ENCODE peak calls at places on chromosomes 13 and 19, in six cellular contexts. One of them, this sample, is unnamed.

GRCh38 chr19:4541114-4541805 is 1.4 kb upstream of the LRG1 start:
- DNase-seq in H54: no peak
- DNase-seq in Caco-2: no peak
- DNase-seq in endothelial cell: no peak
- DNase-seq in psoas muscle: no peak
- DNase-seq in T-helper 1 cell: no peak
- DNase-seq in this sample: no peak

GRCh38 chr19:45161715-45162463 is 1.1 kb upstream of the NKPD1 start:
- DNase-seq in H54: no peak
- DNase-seq in Caco-2: peak
- DNase-seq in endothelial cell: peak
- DNase-seq in psoas muscle: peak
- DNase-seq in T-helper 1 cell: no peak
- DNase-seq in this sample: no peak

GRCh38 chr19:33868821-33869412 is 72.2 kb downstream of the KCTD15 start:
- DNase-seq in H54: no peak
- DNase-seq in Caco-2: no peak
- DNase-seq in endothelial cell: peak
- DNase-seq in psoas muscle: peak
- DNase-seq in T-helper 1 cell: no peak
- DNase-seq in this sample: no peak

GRCh38 chr19:21127001-21127400 is 14.8 kb upstream of the ZNF431 start:
- DNase-seq in H54: no peak
- DNase-seq in Caco-2: no peak
- DNase-seq in endothelial cell: no peak
- DNase-seq in psoas muscle: no peak
- DNase-seq in T-helper 1 cell: no peak
- DNase-seq in this sample: no peak

GRCh38 chr13:50075619-50076097 is 60.4 kb downstream of the KCNRG start:
- DNase-seq in H54: no peak
- DNase-seq in Caco-2: no peak
- DNase-seq in endothelial cell: no peak
- DNase-seq in psoas muscle: no peak
- DNase-seq in T-helper 1 cell: no peak
- DNase-seq in this sample: no peak

GRCh38 chr13:94967183-94968039 is 255.1 kb upstream of the SOX21 start:
- DNase-seq in H54: peak
- DNase-seq in Caco-2: no peak
- DNase-seq in endothelial cell: peak
- DNase-seq in psoas muscle: peak
- DNase-seq in T-helper 1 cell: no peak
- DNase-seq in this sample: no peak

GRCh38 chr19:6088677-6089063 is 21.6 kb downstream of the RFX2 start:
- DNase-seq in H54: no peak
- DNase-seq in Caco-2: no peak
- DNase-seq in endothelial cell: no peak
- DNase-seq in psoas muscle: no peak
- DNase-seq in T-helper 1 cell: no peak
- DNase-seq in this sample: no peak

GRCh38 chr19:12789904-12790619 is 1.2 kb upstream of the JUNB start:
- DNase-seq in H54: peak
- DNase-seq in Caco-2: peak
- DNase-seq in endothelial cell: peak
- DNase-seq in psoas muscle: peak
- DNase-seq in T-helper 1 cell: peak
- DNase-seq in this sample: peak

GRCh38 chr19:15181394-15181793 is 19.4 kb downstream of the NOTCH3 start:
- DNase-seq in H54: no peak
- DNase-seq in Caco-2: no peak
- DNase-seq in endothelial cell: no peak
- DNase-seq in psoas muscle: no peak
- DNase-seq in T-helper 1 cell: no peak
- DNase-seq in this sample: no peak

GRCh38 chr19:55156202-55157063 is 1.1 kb downstream of the TNNI3 start:
- DNase-seq in H54: no peak
- DNase-seq in Caco-2: peak
- DNase-seq in endothelial cell: peak
- DNase-seq in psoas muscle: peak
- DNase-seq in T-helper 1 cell: peak
- DNase-seq in this sample: no peak

GRCh38 chr13:93305886-93306285 is 79.3 kb downstream of the GPC6 start:
- DNase-seq in H54: no peak
- DNase-seq in Caco-2: no peak
- DNase-seq in endothelial cell: no peak
- DNase-seq in psoas muscle: no peak
- DNase-seq in T-helper 1 cell: no peak
- DNase-seq in this sample: no peak

GRCh38 chr13:35092751-35093150 is 150.7 kb downstream of the NBEA start:
- DNase-seq in H54: no peak
- DNase-seq in Caco-2: no peak
- DNase-seq in endothelial cell: no peak
- DNase-seq in psoas muscle: no peak
- DNase-seq in T-helper 1 cell: no peak
- DNase-seq in this sample: no peak

GRCh38 chr19:52673014-52673413 is 34.9 kb upstream of the ZNF83 start:
- DNase-seq in H54: no peak
- DNase-seq in Caco-2: no peak
- DNase-seq in endothelial cell: no peak
- DNase-seq in psoas muscle: no peak
- DNase-seq in T-helper 1 cell: no peak
- DNase-seq in this sample: no peak

GRCh38 chr19:50415661-50416033 is 3.1 kb upstream of the SPIB start:
- DNase-seq in H54: no peak
- DNase-seq in Caco-2: no peak
- DNase-seq in endothelial cell: no peak
- DNase-seq in psoas muscle: no peak
- DNase-seq in T-helper 1 cell: no peak
- DNase-seq in this sample: no peak

GRCh38 chr19:3338541-3339181 is 27.7 kb upstream of the NFIC start:
- DNase-seq in H54: no peak
- DNase-seq in Caco-2: no peak
- DNase-seq in endothelial cell: no peak
- DNase-seq in psoas muscle: no peak
- DNase-seq in T-helper 1 cell: peak
- DNase-seq in this sample: no peak

GRCh38 chr13:33026489-33027152 is 10.4 kb downstream of the KL start:
- DNase-seq in H54: no peak
- DNase-seq in Caco-2: no peak
- DNase-seq in endothelial cell: no peak
- DNase-seq in psoas muscle: no peak
- DNase-seq in T-helper 1 cell: no peak
- DNase-seq in this sample: no peak

GRCh38 chr13:48585456-48585840 is 52.6 kb upstream of the RCBTB2 start:
- DNase-seq in H54: no peak
- DNase-seq in Caco-2: no peak
- DNase-seq in endothelial cell: no peak
- DNase-seq in psoas muscle: no peak
- DNase-seq in T-helper 1 cell: no peak
- DNase-seq in this sample: no peak

GRCh38 chr19:2055871-2056809 is 5.1 kb upstream of the MKNK2 start:
- DNase-seq in H54: no peak
- DNase-seq in Caco-2: no peak
- DNase-seq in endothelial cell: no peak
- DNase-seq in psoas muscle: peak
- DNase-seq in T-helper 1 cell: no peak
- DNase-seq in this sample: no peak

GRCh38 chr19:46601318-46602224 is at the start of gene CALM3:
- DNase-seq in H54: no peak
- DNase-seq in Caco-2: peak
- DNase-seq in endothelial cell: no peak
- DNase-seq in psoas muscle: no peak
- DNase-seq in T-helper 1 cell: no peak
- DNase-seq in this sample: no peak

GRCh38 chr13:45121421-45121820 is 1.1 kb downstream of the GTF2F2 start:
- DNase-seq in H54: no peak
- DNase-seq in Caco-2: no peak
- DNase-seq in endothelial cell: no peak
- DNase-seq in psoas muscle: no peak
- DNase-seq in T-helper 1 cell: no peak
- DNase-seq in this sample: no peak

GRCh38 chr13:20873348-20873747 is 29.2 kb downstream of the XPO4 start:
- DNase-seq in H54: peak
- DNase-seq in Caco-2: no peak
- DNase-seq in endothelial cell: no peak
- DNase-seq in psoas muscle: no peak
- DNase-seq in T-helper 1 cell: no peak
- DNase-seq in this sample: peak

GRCh38 chr19:6015841-6016545 is 38.1 kb upstream of the RANBP3 start:
- DNase-seq in H54: no peak
- DNase-seq in Caco-2: no peak
- DNase-seq in endothelial cell: no peak
- DNase-seq in psoas muscle: no peak
- DNase-seq in T-helper 1 cell: no peak
- DNase-seq in this sample: no peak

GRCh38 chr19:41705393-41706174 is 2.8 kb upstream of the CEACAM5 start:
- DNase-seq in H54: peak
- DNase-seq in Caco-2: peak
- DNase-seq in endothelial cell: peak
- DNase-seq in psoas muscle: no peak
- DNase-seq in T-helper 1 cell: peak
- DNase-seq in this sample: no peak

GRCh38 chr13:29454931-29455481 is 140.5 kb downstream of the SLC7A1 start:
- DNase-seq in H54: no peak
- DNase-seq in Caco-2: peak
- DNase-seq in endothelial cell: no peak
- DNase-seq in psoas muscle: no peak
- DNase-seq in T-helper 1 cell: no peak
- DNase-seq in this sample: no peak

GRCh38 chr19:3281026-3281425 is 56.6 kb downstream of the CELF5 start:
- DNase-seq in H54: no peak
- DNase-seq in Caco-2: no peak
- DNase-seq in endothelial cell: no peak
- DNase-seq in psoas muscle: no peak
- DNase-seq in T-helper 1 cell: no peak
- DNase-seq in this sample: no peak

GRCh38 chr13:92097337-92097903 is 699.0 kb downstream of the GPC5 start:
- DNase-seq in H54: no peak
- DNase-seq in Caco-2: no peak
- DNase-seq in endothelial cell: no peak
- DNase-seq in psoas muscle: no peak
- DNase-seq in T-helper 1 cell: no peak
- DNase-seq in this sample: no peak